ENCODE peak calls at places on chromosomes 6 and 20, in four cellular contexts. P is heart left ventricle, J is sigmoid colon, M is tibial nerve. D is an unnamed sample. For H3K4me1, the result is how much of the 10 kb centered on the place peaks cover.

GRCh38 chr6:44116643-44117382 is 10.4 kb downstream of the MRPL14 start:
- DNase-seq in P (no peak), J (no peak), M (no peak), D (no peak)

GRCh38 chr6:47743744-47744143 is 38.1 kb upstream of the OPN5 start:
- DNase-seq in P (no peak), J (no peak), M (no peak), D (no peak)

GRCh38 chr6:68094070-68094469 is 541.0 kb upstream of the ADGRB3 start:
- DNase-seq in P (no peak), J (no peak), M (no peak), D (no peak)

GRCh38 chr6:145116591-145117178 is 618.6 kb downstream of the EPM2A start:
- DNase-seq in P (no peak), J (no peak), M (no peak), D (no peak)

GRCh38 chr6:41529049-41529448 is 17.1 kb upstream of the FOXP4 start:
- DNase-seq in P (no peak), J (no peak), M (no peak), D (no peak)

GRCh38 chr6:62102387-62102786 is 183.6 kb downstream of the KHDRBS2 start:
- DNase-seq in P (no peak), J (no peak), M (no peak), D (no peak)

GRCh38 chr20:34100578-34100977 is 11.5 kb downstream of the EIF2S2 start:
- DNase-seq in P (no peak), J (no peak), M (no peak), D (no peak)

GRCh38 chr6:111358454-111358853 is 124.6 kb downstream of the REV3L start:
- DNase-seq in P (no peak), J (no peak), M (no peak), D (no peak)

GRCh38 chr6:148304976-148305375 is 37.7 kb upstream of the SASH1 start:
- DNase-seq in P (no peak), J (no peak), M (no peak), D (no peak)

GRCh38 chr6:79034865-79035264 is 43.2 kb downstream of the PHIP start:
- DNase-seq in P (no peak), J (no peak), M (no peak), D (no peak)

GRCh38 chr20:54212226-54212625 is 4.3 kb downstream of the PFDN4 start:
- DNase-seq in P (no peak), J (no peak), M (no peak), D (no peak)

GRCh38 chr20:33751775-33752174 is 20.0 kb downstream of the ZNF341 start:
- DNase-seq in P (no peak), J (no peak), M (no peak), D (no peak)

GRCh38 chr20:41304413-41305079 is 13.0 kb downstream of the ZHX3 start:
- DNase-seq in P (no peak), J (no peak), M (no peak), D (no peak)

GRCh38 chr20:56400001-56400640 is 7.7 kb downstream of the CSTF1 start:
- DNase-seq in P (no peak), J (no peak), M (no peak), D (peak)

GRCh38 chr6:161536141-161536735 is 262.4 kb upstream of the AGPAT4 start:
- DNase-seq in P (no peak), J (no peak), M (no peak), D (no peak)

GRCh38 chr20:38156888-38157634 is 8.0 kb downstream of the TGM2 start:
- DNase-seq in P (peak), J (peak), M (no peak), D (no peak)

GRCh38 chr6:89118931-89119330 is 1.1 kb upstream of the SRSF12 start:
- DNase-seq in P (no peak), J (no peak), M (no peak), D (no peak)

GRCh38 chr6:121614115-121614514 is 178.7 kb downstream of the GJA1 start:
- DNase-seq in P (no peak), J (no peak), M (no peak), D (no peak)

GRCh38 chr20:35007891-35008290 is 52.2 kb downstream of the MYH7B start:
- DNase-seq in P (no peak), J (peak), M (no peak), D (peak)

GRCh38 chr20:45904583-45905504 is 7.1 kb downstream of the PLTP start:
- DNase-seq in P (no peak), J (no peak), M (no peak), D (no peak)

GRCh38 chr6:81995548-81996289 is 243.2 kb upstream of the TENT5A start:
- DNase-seq in P (no peak), J (no peak), M (no peak), D (no peak)

GRCh38 chr20:59149678-59150504 is 13.7 kb upstream of the ZNF831 start:
- DNase-seq in P (no peak), J (no peak), M (no peak), D (no peak)

GRCh38 chr20:11108102-11108842 is 434.5 kb upstream of the JAG1 start:
- DNase-seq in P (peak), J (no peak), M (no peak), D (no peak)

GRCh38 chr6:82570083-82570482 is 206.5 kb downstream of the TPBG start:
- DNase-seq in P (no peak), J (no peak), M (no peak), D (no peak)

GRCh38 chr6:45445749-45446454 is 68.2 kb upstream of the SUPT3H start:
- DNase-seq in P (peak), J (peak), M (peak), D (peak)

GRCh38 chr6:167501831-167502385 is 177.0 kb downstream of the TTLL2 start:
- DNase-seq in P (no peak), J (no peak), M (no peak), D (no peak)

GRCh38 chr6:41645007-41645618 is 6.8 kb downstream of the MDFI start:
- DNase-seq in P (no peak), J (peak), M (no peak), D (no peak)

GRCh38 chr6:109612268-109612667 is 78.7 kb downstream of the AK9 start:
- DNase-seq in P (no peak), J (no peak), M (no peak), D (no peak)

GRCh38 chr6:157592980-157593379 is 212.0 kb downstream of the ZDHHC14 start:
- DNase-seq in P (no peak), J (no peak), M (no peak), D (no peak)

GRCh38 chr20:44431502-44432234 is 44.0 kb upstream of the TTPAL start:
- DNase-seq in P (no peak), J (no peak), M (no peak), D (no peak)

GRCh38 chr6:149118737-149119653 is 198.5 kb upstream of the TAB2 start:
- DNase-seq in P (no peak), J (no peak), M (no peak), D (no peak)

GRCh38 chr20:3494218-3494617 is 23.4 kb downstream of the ATRN start:
- DNase-seq in P (no peak), J (no peak), M (no peak), D (no peak)

GRCh38 chr6:154354265-154354777 is 2.3 kb downstream of the IPCEF1 start:
- DNase-seq in P (no peak), J (no peak), M (no peak), D (no peak)

GRCh38 chr6:81788748-81789147 is 36.3 kb upstream of the TENT5A start:
- DNase-seq in P (no peak), J (no peak), M (no peak), D (no peak)

GRCh38 chr20:50842821-50843220 is 48.0 kb downstream of the BCAS4 start:
- DNase-seq in P (no peak), J (no peak), M (no peak), D (no peak)

GRCh38 chr20:50838322-50838625 is 43.4 kb downstream of the BCAS4 start:
- DNase-seq in P (no peak), J (no peak), M (no peak), D (no peak)

GRCh38 chr20:50837532-50838321 is 42.9 kb downstream of the BCAS4 start:
- DNase-seq in P (no peak), J (peak), M (no peak), D (no peak)

GRCh38 chr20:50834599-50835005 is 39.7 kb downstream of the BCAS4 start:
- DNase-seq in P (no peak), J (no peak), M (no peak), D (no peak)

GRCh38 chr20:50838707-50839385 is 44.0 kb downstream of the BCAS4 start:
- DNase-seq in P (no peak), J (no peak), M (no peak), D (no peak)
- H3K4me1 ChIP-seq in P (under half), J (under half), M (under half), D (under half)

DNA sequence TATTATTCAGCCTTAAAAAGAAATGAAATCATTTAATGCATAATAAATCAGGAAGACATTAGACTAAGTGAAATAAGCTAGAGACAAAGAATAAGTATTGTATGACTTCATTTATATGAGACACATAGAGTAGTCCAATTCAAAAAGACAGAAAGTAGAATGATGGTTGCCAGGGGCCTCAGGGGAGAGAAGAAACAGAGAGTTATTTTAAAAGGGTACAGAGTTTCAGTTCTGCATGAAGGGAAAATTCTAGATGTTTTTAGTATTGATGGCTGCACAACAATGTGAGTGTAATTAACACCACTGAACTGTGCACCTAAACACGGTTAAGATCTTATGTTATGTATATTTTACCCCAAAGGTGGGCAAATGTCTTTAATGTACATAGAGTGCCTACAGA is 1407.9 kb upstream of the MAP3K7 start:
- DNase-seq in P (no peak), J (no peak), M (no peak), D (no peak)
- TF ChIP-seq CTCF in P (no peak), J (no peak), M (no peak), D (no peak)

GRCh38 chr6:137163732-137164318 is 9.6 kb downstream of the IL22RA2 start:
- DNase-seq in P (no peak), J (no peak), M (no peak), D (no peak)

GRCh38 chr6:137166247-137167098 is 7.0 kb downstream of the IL22RA2 start:
- DNase-seq in P (no peak), J (no peak), M (no peak), D (no peak)

GRCh38 chr6:137162692-137163303 is 10.6 kb downstream of the IL22RA2 start:
- DNase-seq in P (no peak), J (no peak), M (no peak), D (no peak)

GRCh38 chr6:137167702-137168377 is 5.6 kb downstream of the IL22RA2 start:
- DNase-seq in P (no peak), J (no peak), M (no peak), D (no peak)

GRCh38 chr6:137165375-137166246 is 7.8 kb downstream of the IL22RA2 start:
- DNase-seq in P (no peak), J (no peak), M (no peak), D (no peak)
- TF ChIP-seq POLR2A in P (no peak), J (no peak), M (no peak), D (no peak)

DNA sequence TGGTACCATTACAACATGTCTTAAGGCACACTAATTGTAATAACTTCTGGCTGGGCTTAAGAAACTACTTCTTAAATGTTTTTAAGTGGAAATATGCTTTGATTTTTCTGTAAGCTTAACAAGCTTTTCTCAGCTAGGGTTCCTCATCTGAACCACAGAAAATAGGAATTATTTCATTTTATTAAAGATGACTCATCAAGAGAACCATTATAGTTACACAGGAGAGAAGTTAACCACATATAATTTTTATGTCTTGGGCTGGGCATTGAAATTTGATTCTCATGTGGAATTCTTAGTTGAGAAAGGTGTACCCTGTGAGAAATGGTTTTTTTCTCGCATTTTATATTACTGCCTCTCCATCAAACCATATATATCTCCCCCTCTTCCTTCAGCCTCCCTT is 75.1 kb downstream of the QKI start:
- DNase-seq in P (no peak), J (no peak), M (no peak), D (no peak)
- H3K4me1 ChIP-seq in P (half or more), J (half or more), M (half or more), D (under half)

GRCh38 chr6:35637911-35638310 is 50.8 kb downstream of the FKBP5 start:
- DNase-seq in P (no peak), J (no peak), M (no peak), D (no peak)
- TF ChIP-seq CTCF in P (no peak), J (no peak), M (no peak), D (no peak)

DNA sequence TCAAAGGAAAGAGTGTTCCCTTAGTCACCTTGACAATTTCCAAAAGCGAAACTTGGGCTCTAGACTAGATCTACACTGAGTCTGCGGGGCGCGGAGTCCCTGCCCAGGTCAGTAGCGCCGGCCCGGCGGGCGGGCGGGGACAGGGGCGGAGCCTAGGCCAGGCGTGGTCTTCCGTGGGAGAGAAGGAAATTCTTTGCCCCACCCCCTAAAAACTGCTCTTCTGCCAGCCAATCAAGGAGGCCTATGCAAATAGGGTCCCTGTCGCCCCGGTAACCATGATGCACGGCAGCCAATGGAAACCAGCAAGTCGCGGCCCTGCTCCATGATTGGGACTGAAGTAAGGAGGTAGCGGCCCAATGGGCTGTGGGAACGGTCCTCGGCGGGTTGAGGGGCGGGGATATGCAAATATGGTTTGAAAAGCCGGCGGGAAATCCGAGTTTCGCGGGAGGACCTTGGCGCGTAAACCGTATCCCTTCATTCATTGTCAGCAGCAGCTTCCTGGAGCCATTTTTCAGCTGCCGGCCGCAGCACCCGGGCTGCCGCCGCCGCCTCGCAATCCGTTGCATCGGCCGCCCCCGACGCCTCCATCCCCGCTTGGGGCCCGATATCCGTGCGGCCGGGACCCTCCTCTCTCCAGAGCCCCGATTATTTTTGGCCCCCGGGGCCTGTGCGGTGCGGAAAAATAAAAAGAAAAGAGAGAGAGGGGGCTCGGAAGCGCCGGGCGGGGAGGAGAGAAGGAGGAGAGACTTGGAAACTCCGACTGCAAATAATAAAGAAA is at the start of gene E2F3:
- DNase-seq in P (peak), J (peak), M (peak), D (peak)
- TF ChIP-seq POLR2A in P (no peak), J (peak), M (no peak), D (no peak)

GRCh38 chr6:39847216-39847615 is 55.0 kb downstream of the DAAM2 start:
- DNase-seq in P (no peak), J (peak), M (no peak), D (peak)

GRCh38 chr6:39850897-39851296 is 58.7 kb downstream of the DAAM2 start:
- DNase-seq in P (no peak), J (peak), M (no peak), D (no peak)

GRCh38 chr6:39849764-39850163 is 57.6 kb downstream of the DAAM2 start:
- DNase-seq in P (no peak), J (peak), M (no peak), D (no peak)

GRCh38 chr6:39848171-39848570 is 56.0 kb downstream of the DAAM2 start:
- DNase-seq in P (no peak), J (no peak), M (no peak), D (no peak)

GRCh38 chr6:39849228-39849627 is 57.1 kb downstream of the DAAM2 start:
- DNase-seq in P (no peak), J (no peak), M (no peak), D (no peak)
- H3K4me1 ChIP-seq in P (half or more), J (half or more), M (half or more), D (under half)

GRCh38 chr6:4258733-4259132 is 123.4 kb upstream of the ECI2 start:
- DNase-seq in P (no peak), J (no peak), M (no peak), D (no peak)

GRCh38 chr6:4256969-4257368 is 121.6 kb upstream of the ECI2 start:
- DNase-seq in P (no peak), J (no peak), M (no peak), D (no peak)

GRCh38 chr6:4259391-4259790 is 124.0 kb upstream of the ECI2 start:
- DNase-seq in P (no peak), J (no peak), M (no peak), D (no peak)

GRCh38 chr6:4250645-4251044 is 115.3 kb upstream of the ECI2 start:
- DNase-seq in P (no peak), J (no peak), M (no peak), D (no peak)

GRCh38 chr6:4253604-4254211 is 118.3 kb upstream of the ECI2 start:
- DNase-seq in P (no peak), J (no peak), M (no peak), D (peak)
- TF ChIP-seq CTCF in P (peak), J (no peak), M (peak), D (peak)

GRCh38 chr20:24016560-24016959 is 28.0 kb upstream of the GGTLC1 start:
- DNase-seq in P (no peak), J (no peak), M (no peak), D (no peak)
- TF ChIP-seq POLR2A in P (no peak), J (no peak), M (no peak), D (no peak)